ENCODE peak calls at places on chromosomes 13 and 19, in ten cellular contexts. One of them, this sample, is unnamed.

GRCh38 chr13:92938481-92939020 is 288.1 kb upstream of the GPC6 start:
- DNase-seq in choroid plexus epithelial cell: no peak
- DNase-seq in AG04450: no peak
- DNase-seq in tibial nerve: no peak
- DNase-seq in AG04449: no peak
- DNase-seq in activated CD4-positive, alpha-beta T cell treated with anti-CD3 and anti-CD28 coated beads, Interleukin-2, amount 50 U/mL, for 1 hour: no peak
- DNase-seq in activated CD4-positive, CD25-positive, alpha-beta regulatory T cell treated with anti-CD3 and anti-CD28 coated beads, Interleukin-2, amount 50 U/mL, for 72 hours: no peak
- DNase-seq in small intestine: no peak
- DNase-seq in stimulated activated CD4-positive, alpha-beta T cell treated with anti-CD3 and anti-CD28 coated beads, Interleukin-2, amount 100 ng/mL, for 24 hours: no peak
- DNase-seq in uterus: no peak
- DNase-seq in this sample: no peak

GRCh38 chr19:30063184-30064020 is 121.4 kb downstream of the URI1 start:
- DNase-seq in AG04449: no peak
- DNase-seq in uterus: no peak
- DNase-seq in tibial nerve: no peak
- DNase-seq in activated CD4-positive, CD25-positive, alpha-beta regulatory T cell treated with anti-CD3 and anti-CD28 coated beads, Interleukin-2, amount 50 U/mL, for 72 hours: no peak
- DNase-seq in stimulated activated CD4-positive, alpha-beta T cell treated with anti-CD3 and anti-CD28 coated beads, Interleukin-2, amount 100 ng/mL, for 24 hours: no peak
- DNase-seq in small intestine: no peak
- DNase-seq in activated CD4-positive, alpha-beta T cell treated with anti-CD3 and anti-CD28 coated beads, Interleukin-2, amount 50 U/mL, for 1 hour: no peak
- DNase-seq in AG04450: no peak
- DNase-seq in choroid plexus epithelial cell: no peak
- DNase-seq in this sample: no peak

GRCh38 chr13:73984201-73984600 is 150.0 kb downstream of the KLF12 start:
- DNase-seq in uterus: no peak
- DNase-seq in AG04449: no peak
- DNase-seq in tibial nerve: no peak
- DNase-seq in choroid plexus epithelial cell: no peak
- DNase-seq in AG04450: no peak
- DNase-seq in activated CD4-positive, CD25-positive, alpha-beta regulatory T cell treated with anti-CD3 and anti-CD28 coated beads, Interleukin-2, amount 50 U/mL, for 72 hours: no peak
- DNase-seq in small intestine: no peak
- DNase-seq in activated CD4-positive, alpha-beta T cell treated with anti-CD3 and anti-CD28 coated beads, Interleukin-2, amount 50 U/mL, for 1 hour: no peak
- DNase-seq in stimulated activated CD4-positive, alpha-beta T cell treated with anti-CD3 and anti-CD28 coated beads, Interleukin-2, amount 100 ng/mL, for 24 hours: no peak
- DNase-seq in this sample: no peak

GRCh38 chr19:13066231-13066630 is 36.4 kb downstream of the LYL1 start:
- DNase-seq in activated CD4-positive, CD25-positive, alpha-beta regulatory T cell treated with anti-CD3 and anti-CD28 coated beads, Interleukin-2, amount 50 U/mL, for 72 hours: no peak
- DNase-seq in uterus: no peak
- DNase-seq in activated CD4-positive, alpha-beta T cell treated with anti-CD3 and anti-CD28 coated beads, Interleukin-2, amount 50 U/mL, for 1 hour: no peak
- DNase-seq in tibial nerve: no peak
- DNase-seq in stimulated activated CD4-positive, alpha-beta T cell treated with anti-CD3 and anti-CD28 coated beads, Interleukin-2, amount 100 ng/mL, for 24 hours: no peak
- DNase-seq in AG04449: no peak
- DNase-seq in choroid plexus epithelial cell: no peak
- DNase-seq in small intestine: no peak
- DNase-seq in AG04450: no peak
- DNase-seq in this sample: no peak

GRCh38 chr13:112680741-112681360 is 9.0 kb upstream of the ATP11A start:
- DNase-seq in activated CD4-positive, CD25-positive, alpha-beta regulatory T cell treated with anti-CD3 and anti-CD28 coated beads, Interleukin-2, amount 50 U/mL, for 72 hours: no peak
- DNase-seq in tibial nerve: no peak
- DNase-seq in stimulated activated CD4-positive, alpha-beta T cell treated with anti-CD3 and anti-CD28 coated beads, Interleukin-2, amount 100 ng/mL, for 24 hours: no peak
- DNase-seq in uterus: no peak
- DNase-seq in AG04449: no peak
- DNase-seq in AG04450: no peak
- DNase-seq in activated CD4-positive, alpha-beta T cell treated with anti-CD3 and anti-CD28 coated beads, Interleukin-2, amount 50 U/mL, for 1 hour: no peak
- DNase-seq in small intestine: no peak
- DNase-seq in choroid plexus epithelial cell: no peak
- DNase-seq in this sample: no peak

GRCh38 chr13:108947551-108948030 is 318.2 kb downstream of the MYO16 start:
- DNase-seq in activated CD4-positive, alpha-beta T cell treated with anti-CD3 and anti-CD28 coated beads, Interleukin-2, amount 50 U/mL, for 1 hour: no peak
- DNase-seq in small intestine: no peak
- DNase-seq in AG04449: no peak
- DNase-seq in uterus: peak; percentile 69
- DNase-seq in choroid plexus epithelial cell: peak; percentile 97
- DNase-seq in stimulated activated CD4-positive, alpha-beta T cell treated with anti-CD3 and anti-CD28 coated beads, Interleukin-2, amount 100 ng/mL, for 24 hours: no peak
- DNase-seq in AG04450: no peak
- DNase-seq in tibial nerve: peak; percentile 68
- DNase-seq in activated CD4-positive, CD25-positive, alpha-beta regulatory T cell treated with anti-CD3 and anti-CD28 coated beads, Interleukin-2, amount 50 U/mL, for 72 hours: no peak
- DNase-seq in this sample: no peak

GRCh38 chr19:6018786-6019185 is 40.8 kb upstream of the RANBP3 start:
- DNase-seq in tibial nerve: no peak
- DNase-seq in activated CD4-positive, CD25-positive, alpha-beta regulatory T cell treated with anti-CD3 and anti-CD28 coated beads, Interleukin-2, amount 50 U/mL, for 72 hours: no peak
- DNase-seq in AG04450: no peak
- DNase-seq in activated CD4-positive, alpha-beta T cell treated with anti-CD3 and anti-CD28 coated beads, Interleukin-2, amount 50 U/mL, for 1 hour: no peak
- DNase-seq in choroid plexus epithelial cell: no peak
- DNase-seq in AG04449: no peak
- DNase-seq in uterus: no peak
- DNase-seq in small intestine: no peak
- DNase-seq in stimulated activated CD4-positive, alpha-beta T cell treated with anti-CD3 and anti-CD28 coated beads, Interleukin-2, amount 100 ng/mL, for 24 hours: no peak
- DNase-seq in this sample: no peak

GRCh38 chr13:19601749-19602725 is 31.4 kb upstream of the MPHOSPH8 start:
- DNase-seq in uterus: no peak
- DNase-seq in AG04449: no peak
- DNase-seq in activated CD4-positive, CD25-positive, alpha-beta regulatory T cell treated with anti-CD3 and anti-CD28 coated beads, Interleukin-2, amount 50 U/mL, for 72 hours: peak; percentile 58
- DNase-seq in small intestine: peak; percentile 20
- DNase-seq in activated CD4-positive, alpha-beta T cell treated with anti-CD3 and anti-CD28 coated beads, Interleukin-2, amount 50 U/mL, for 1 hour: no peak
- DNase-seq in AG04450: no peak
- DNase-seq in tibial nerve: no peak
- DNase-seq in stimulated activated CD4-positive, alpha-beta T cell treated with anti-CD3 and anti-CD28 coated beads, Interleukin-2, amount 100 ng/mL, for 24 hours: peak; percentile 27
- DNase-seq in choroid plexus epithelial cell: peak; percentile 41
- DNase-seq in this sample: no peak

GRCh38 chr13:45195421-45195820 is 5.4 kb downstream of the KCTD4 start:
- DNase-seq in stimulated activated CD4-positive, alpha-beta T cell treated with anti-CD3 and anti-CD28 coated beads, Interleukin-2, amount 100 ng/mL, for 24 hours: no peak
- DNase-seq in tibial nerve: no peak
- DNase-seq in activated CD4-positive, CD25-positive, alpha-beta regulatory T cell treated with anti-CD3 and anti-CD28 coated beads, Interleukin-2, amount 50 U/mL, for 72 hours: no peak
- DNase-seq in AG04450: no peak
- DNase-seq in uterus: no peak
- DNase-seq in AG04449: no peak
- DNase-seq in small intestine: no peak
- DNase-seq in choroid plexus epithelial cell: no peak
- DNase-seq in activated CD4-positive, alpha-beta T cell treated with anti-CD3 and anti-CD28 coated beads, Interleukin-2, amount 50 U/mL, for 1 hour: no peak
- DNase-seq in this sample: no peak

GRCh38 chr19:40677156-40677555 is 13.3 kb downstream of the NUMBL start:
- DNase-seq in small intestine: no peak
- DNase-seq in stimulated activated CD4-positive, alpha-beta T cell treated with anti-CD3 and anti-CD28 coated beads, Interleukin-2, amount 100 ng/mL, for 24 hours: no peak
- DNase-seq in AG04449: no peak
- DNase-seq in uterus: no peak
- DNase-seq in activated CD4-positive, CD25-positive, alpha-beta regulatory T cell treated with anti-CD3 and anti-CD28 coated beads, Interleukin-2, amount 50 U/mL, for 72 hours: no peak
- DNase-seq in activated CD4-positive, alpha-beta T cell treated with anti-CD3 and anti-CD28 coated beads, Interleukin-2, amount 50 U/mL, for 1 hour: no peak
- DNase-seq in tibial nerve: no peak
- DNase-seq in choroid plexus epithelial cell: no peak
- DNase-seq in AG04450: no peak
- DNase-seq in this sample: no peak

GRCh38 chr19:18232540-18233223 is 6.4 kb upstream of the PDE4C start:
- DNase-seq in activated CD4-positive, alpha-beta T cell treated with anti-CD3 and anti-CD28 coated beads, Interleukin-2, amount 50 U/mL, for 1 hour: no peak
- DNase-seq in uterus: no peak
- DNase-seq in choroid plexus epithelial cell: no peak
- DNase-seq in AG04449: no peak
- DNase-seq in stimulated activated CD4-positive, alpha-beta T cell treated with anti-CD3 and anti-CD28 coated beads, Interleukin-2, amount 100 ng/mL, for 24 hours: no peak
- DNase-seq in activated CD4-positive, CD25-positive, alpha-beta regulatory T cell treated with anti-CD3 and anti-CD28 coated beads, Interleukin-2, amount 50 U/mL, for 72 hours: no peak
- DNase-seq in AG04450: no peak
- DNase-seq in tibial nerve: no peak
- DNase-seq in small intestine: no peak
- DNase-seq in this sample: no peak